ENCODE peak calls at places on chromosomes 13 and 19, in ten cellular contexts. R is activated naive CD4-positive, alpha-beta T cell; G is CD4-positive, alpha-beta T cell; U is NCI-H1105; C is COLO829; M is mesenchymal stem cell; O is hepatocyte; X is neural progenitor cell; K is stomach; V is stimulated activated CD4-positive, alpha-beta T cell treated with anti-CD3 and anti-CD28 coated beads, TNF-alpha, amount 100 ng/mL, for 24 hours. J is an unnamed sample.

GRCh38 chr19:19531951-19532805 is 3.5 kb downstream of the YJEFN3 start:
- DNase-seq in K (peak; percentile 92), V (peak; percentile 75), G (peak; percentile 87), O (peak; percentile 88), M (peak; percentile 67), U (peak; percentile 62), X (peak; percentile 88), C (peak; percentile 61), R (peak; percentile 84), J (peak; percentile 68)

GRCh38 chr13:99721606-99722384 is 220.5 kb downstream of the TM9SF2 start:
- DNase-seq in C (no peak), K (no peak), X (peak; percentile 91), O (no peak), V (no peak), G (no peak), U (no peak), M (no peak), R (no peak), J (peak; percentile 52)

GRCh38 chr13:39900106-39900750 is 244.8 kb downstream of the COG6 start:
- DNase-seq in M (no peak), K (no peak), O (no peak), U (no peak), V (no peak), R (no peak), G (no peak), X (no peak), C (no peak), J (no peak)

GRCh38 chr19:56170261-56170660 is 5.5 kb upstream of the GALP start:
- DNase-seq in X (no peak), G (no peak), K (no peak), U (no peak), O (peak; percentile 28), C (no peak), R (no peak), V (no peak), M (peak; percentile 28), J (no peak)

GRCh38 chr19:13100871-13101589 is 1.6 kb downstream of the LYL1 start:
- DNase-seq in X (no peak), R (no peak), V (no peak), U (no peak), M (no peak), K (no peak), O (no peak), C (no peak), G (no peak), J (peak; percentile 58)

GRCh38 chr13:90713436-90714133 is 633.9 kb upstream of the MIR17HG start:
- DNase-seq in G (no peak), R (no peak), O (no peak), V (no peak), M (no peak), X (no peak), K (no peak), C (no peak), U (no peak), J (no peak)

GRCh38 chr19:6983448-6983847 is 37.8 kb downstream of the MBD3L2B start:
- DNase-seq in C (no peak), O (no peak), M (no peak), R (no peak), G (no peak), X (no peak), U (no peak), V (no peak), K (no peak), J (no peak)

GRCh38 chr13:98228661-98229349 is 51.7 kb upstream of the RNF113B start:
- DNase-seq in R (no peak), V (no peak), U (no peak), C (no peak), K (no peak), O (no peak), M (peak; percentile 24), G (no peak), X (no peak), J (no peak)

GRCh38 chr13:91017031-91017668 is 330.3 kb upstream of the MIR17HG start:
- DNase-seq in R (no peak), M (peak; percentile 61), X (peak; percentile 66), C (peak; percentile 72), K (peak; percentile 28), O (peak; percentile 67), G (no peak), V (no peak), U (no peak), J (peak; percentile 68)

GRCh38 chr19:35051796-35052195 is 10.3 kb downstream of the HPN start:
- DNase-seq in G (no peak), C (no peak), V (no peak), U (no peak), X (no peak), O (no peak), K (no peak), M (no peak), R (no peak), J (no peak)

GRCh38 chr19:17330546-17331253 is 4.0 kb downstream of the ANO8 start:
- DNase-seq in G (no peak), U (no peak), R (no peak), O (peak; percentile 3), C (no peak), X (no peak), V (no peak), K (no peak), M (no peak), J (no peak)

GRCh38 chr19:46608581-46609345 is 7.6 kb downstream of the CALM3 start:
- DNase-seq in C (no peak), X (no peak), U (no peak), R (no peak), M (no peak), K (no peak), G (no peak), O (no peak), V (no peak), J (no peak)

GRCh38 chr19:51339687-51340656 is 2.0 kb downstream of the VSIG10L start:
- DNase-seq in M (peak; percentile 97), U (no peak), R (peak; percentile 72), V (peak; percentile 86), K (peak; percentile 99), O (peak; percentile 99), G (peak; percentile 80), C (peak; percentile 99), X (peak; percentile 98), J (peak; percentile 92)

GRCh38 chr13:35349673-35350278 is 126.7 kb downstream of the MAB21L1 start:
- DNase-seq in R (no peak), G (no peak), M (no peak), C (peak; percentile 60), X (no peak), O (peak; percentile 43), V (no peak), K (no peak), U (no peak), J (no peak)

J was measured in KBM-7.